ENCODE peak calls at places on chromosome 2, in six cellular contexts. B is hypothalamus; T is posterior cingulate gyrus; V is stimulated activated CD4-positive, alpha-beta T cell treated with anti-CD3 and anti-CD28 coated beads, Interleukin-4, amount 100 ng/mL, for 48 hours; C is GM12865; G is D341Med. R is an unnamed sample.

GRCh38 chr2:122822319-122822718 is 1066.9 kb downstream of the TSN start:
- DNase-seq in B (no peak), T (no peak), V (no peak), C (peak), G (no peak), R (no peak)

GRCh38 chr2:59276033-59276432 is 1034.9 kb upstream of the FANCL start:
- DNase-seq in B (no peak), T (no peak), V (peak), C (peak), G (no peak), R (no peak)

GRCh38 chr2:185738679-185739472 is at the start of gene FSIP2:
- DNase-seq in B (no peak), T (peak), V (peak), C (peak), G (peak), R (peak)

GRCh38 chr2:36329746-36330145 is 25.8 kb upstream of the CRIM1 start:
- DNase-seq in B (no peak), T (no peak), V (no peak), C (no peak), G (no peak), R (no peak)

GRCh38 chr2:205764502-205764815 is 82.2 kb downstream of the NRP2 start:
- DNase-seq in B (no peak), T (no peak), V (no peak), C (no peak), G (no peak), R (no peak)

GRCh38 chr2:47662547-47662946 is 120.4 kb upstream of the MSH6 start:
- DNase-seq in B (no peak), T (no peak), V (no peak), C (no peak), G (no peak), R (no peak)

GRCh38 chr2:68365087-68365486 is at the start of gene PLEK:
- DNase-seq in B (peak), T (no peak), V (no peak), C (peak), G (no peak), R (no peak)

GRCh38 chr2:207469953-207470699 is 59.6 kb upstream of the CREB1 start:
- DNase-seq in B (no peak), T (no peak), V (no peak), C (no peak), G (no peak), R (no peak)

GRCh38 chr2:46296216-46296839 is 879 bp upstream of the EPAS1 start:
- DNase-seq in B (no peak), T (peak), V (peak), C (no peak), G (no peak), R (no peak)

GRCh38 chr2:175008801-175009495 is 3.8 kb upstream of the CHN1 start:
- DNase-seq in B (no peak), T (no peak), V (no peak), C (no peak), G (no peak), R (no peak)

GRCh38 chr2:225894240-225894980 is 494.9 kb downstream of the NYAP2 start:
- DNase-seq in B (no peak), T (no peak), V (no peak), C (no peak), G (no peak), R (no peak)

GRCh38 chr2:45307147-45307546 is 297.9 kb upstream of the SIX2 start:
- DNase-seq in B (no peak), T (no peak), V (no peak), C (no peak), G (no peak), R (no peak)

GRCh38 chr2:101205521-101205998 is 47.1 kb upstream of the CNOT11 start:
- DNase-seq in B (peak), T (peak), V (peak), C (peak), G (peak), R (peak)

GRCh38 chr2:222364280-222364895 is 60.0 kb upstream of the SGPP2 start:
- DNase-seq in B (no peak), T (no peak), V (no peak), C (no peak), G (no peak), R (no peak)

GRCh38 chr2:55093381-55093780 is 43.1 kb upstream of the RTN4 start:
- DNase-seq in B (no peak), T (no peak), V (no peak), C (no peak), G (no peak), R (no peak)

GRCh38 chr2:235562065-235562747 is 68.4 kb downstream of the AGAP1 start:
- DNase-seq in B (no peak), T (no peak), V (no peak), C (no peak), G (no peak), R (no peak)

GRCh38 chr2:135997380-135997779 is 12.0 kb upstream of the DARS1 start:
- DNase-seq in B (peak), T (peak), V (no peak), C (peak), G (no peak), R (peak)

GRCh38 chr2:219448099-219448775 is 13.6 kb downstream of the SPEG start:
- DNase-seq in B (no peak), T (peak), V (no peak), C (no peak), G (no peak), R (peak)

GRCh38 chr2:189411860-189412259 is 29.4 kb upstream of the WDR75 start:
- DNase-seq in B (no peak), T (no peak), V (no peak), C (no peak), G (no peak), R (no peak)

GRCh38 chr2:218882866-218883366 is 2.3 kb downstream of the WNT10A start:
- DNase-seq in B (no peak), T (no peak), V (no peak), C (no peak), G (no peak), R (no peak)

GRCh38 chr2:57685047-57685446 is 361.6 kb upstream of the VRK2 start:
- DNase-seq in B (no peak), T (peak), V (no peak), C (no peak), G (no peak), R (no peak)

GRCh38 chr2:71612581-71613520 is 159.5 kb downstream of the DYSF start:
- DNase-seq in B (no peak), T (peak), V (no peak), C (no peak), G (no peak), R (no peak)

GRCh38 chr2:26438926-26439325 is 37.2 kb downstream of the DRC1 start:
- DNase-seq in B (no peak), T (no peak), V (no peak), C (no peak), G (no peak), R (no peak)

GRCh38 chr2:86488561-86489250 is 47.5 kb downstream of the KDM3A start:
- DNase-seq in B (no peak), T (no peak), V (no peak), C (no peak), G (no peak), R (no peak)

GRCh38 chr2:180322781-180323180 is 315.7 kb upstream of the CWC22 start:
- DNase-seq in B (no peak), T (no peak), V (no peak), C (no peak), G (no peak), R (no peak)

GRCh38 chr2:177059313-177059712 is 153.3 kb upstream of the HNRNPA3 start:
- DNase-seq in B (no peak), T (no peak), V (no peak), C (no peak), G (no peak), R (no peak)

GRCh38 chr2:179336782-179337534 is 72.3 kb upstream of the SESTD1 start:
- DNase-seq in B (no peak), T (no peak), V (no peak), C (no peak), G (no peak), R (no peak)

GRCh38 chr2:129756276-129756675 is 223.2 kb upstream of the RAB6C start:
- DNase-seq in B (no peak), T (no peak), V (no peak), C (no peak), G (no peak), R (no peak)

GRCh38 chr2:42961385-42961800 is 169.0 kb upstream of the HAAO start:
- DNase-seq in B (peak), T (no peak), V (no peak), C (no peak), G (no peak), R (no peak)

GRCh38 chr2:212723226-212723625 is 184.6 kb upstream of the ERBB4 start:
- DNase-seq in B (no peak), T (no peak), V (no peak), C (peak), G (no peak), R (no peak)

GRCh38 chr2:11631462-11631861 is 38.5 kb downstream of the NTSR2 start:
- DNase-seq in B (no peak), T (no peak), V (no peak), C (no peak), G (no peak), R (no peak)

GRCh38 chr2:20194097-20194989 is 30.6 kb downstream of the SDC1 start:
- DNase-seq in B (no peak), T (no peak), V (no peak), C (no peak), G (no peak), R (no peak)

GRCh38 chr2:138421971-138422335 is 79.6 kb upstream of the SPOPL start:
- DNase-seq in B (no peak), T (no peak), V (no peak), C (no peak), G (no peak), R (no peak)

GRCh38 chr2:239068411-239068810 is 220.5 kb downstream of the TWIST2 start:
- DNase-seq in B (no peak), T (peak), V (no peak), C (no peak), G (no peak), R (no peak)

GRCh38 chr2:209687261-209687660 is 84.4 kb upstream of the UNC80 start:
- DNase-seq in B (no peak), T (no peak), V (no peak), C (no peak), G (no peak), R (no peak)

GRCh38 chr2:98088261-98088660 is 1.3 kb downstream of the VWA3B start:
- DNase-seq in B (peak), T (no peak), V (no peak), C (peak), G (no peak), R (no peak)

GRCh38 chr2:237152361-237152760 is 66.7 kb downstream of the COPS8 start:
- DNase-seq in B (no peak), T (no peak), V (no peak), C (no peak), G (no peak), R (no peak)

GRCh38 chr2:231193216-231193615 is 5.2 kb upstream of the ARMC9 start:
- DNase-seq in B (no peak), T (no peak), V (no peak), C (no peak), G (no peak), R (no peak)

R was measured in endothelial cell.